ENCODE peak calls at places on chromosomes 16 and 17, in six cellular contexts. A is H1, S is A549, M is WTC11, B is K562, J is HepG2. P is an unnamed sample.

GRCh38 chr16:53071748-53072301 is 17.0 kb downstream of the CHD9 start:
- DNase-seq in A (no peak), S (no peak), M (no peak), B (no peak), J (no peak), P (peak)

GRCh38 chr17:49928826-49929475 is 40.0 kb upstream of the DLX4 start:
- DNase-seq in A (no peak), S (peak), M (no peak), B (no peak), J (peak), P (no peak)

GRCh38 chr17:15893333-15894024 is 51.5 kb upstream of the ADORA2B start:
- DNase-seq in A (no peak), S (peak), M (no peak), B (no peak), J (no peak), P (peak)

GRCh38 chr16:2004795-2005517 is 4.7 kb downstream of the ZNF598 start:
- DNase-seq in A (no peak), S (no peak), M (no peak), B (no peak), J (no peak), P (no peak)

GRCh38 chr17:80005360-80006338 is 30.0 kb downstream of the TBC1D16 start:
- DNase-seq in A (peak), S (peak), M (peak), B (peak), J (peak), P (peak)

GRCh38 chr17:72336026-72336803 is 215.4 kb downstream of the SOX9 start:
- DNase-seq in A (peak), S (no peak), M (peak), B (no peak), J (no peak), P (no peak)

GRCh38 chr16:50244504-50245416 is 21.6 kb upstream of the ADCY7 start:
- DNase-seq in A (peak), S (no peak), M (peak), B (peak), J (no peak), P (no peak)

GRCh38 chr16:14194706-14195105 is 123.6 kb downstream of the MRTFB start:
- DNase-seq in A (no peak), S (no peak), M (no peak), B (no peak), J (no peak), P (no peak)

GRCh38 chr17:75785016-75785769 is 587 bp downstream of the UNK start:
- DNase-seq in A (peak), S (no peak), M (peak), B (peak), J (peak), P (no peak)

GRCh38 chr16:2532494-2533141 is 1.4 kb upstream of the CEMP1 start:
- DNase-seq in A (peak), S (no peak), M (peak), B (peak), J (peak), P (peak)

GRCh38 chr16:10153993-10154788 is 28.0 kb downstream of the GRIN2A start:
- DNase-seq in A (no peak), S (no peak), M (no peak), B (no peak), J (no peak), P (no peak)

GRCh38 chr17:27565874-27566672 is 64.9 kb upstream of the LGALS9 start:
- DNase-seq in A (no peak), S (no peak), M (no peak), B (no peak), J (no peak), P (peak)
- TF ChIP-seq JUN in A (no peak), S (no peak), M (no peak), B (no peak), J (no peak), P (no peak)

GRCh38 chr17:33686171-33686570 is 393.1 kb upstream of the ASIC2 start:
- DNase-seq in A (peak), S (peak), M (peak), B (peak), J (no peak), P (no peak)
- TF ChIP-seq JUN in A (no peak), S (no peak), M (no peak), B (no peak), J (no peak), P (no peak)

DNA sequence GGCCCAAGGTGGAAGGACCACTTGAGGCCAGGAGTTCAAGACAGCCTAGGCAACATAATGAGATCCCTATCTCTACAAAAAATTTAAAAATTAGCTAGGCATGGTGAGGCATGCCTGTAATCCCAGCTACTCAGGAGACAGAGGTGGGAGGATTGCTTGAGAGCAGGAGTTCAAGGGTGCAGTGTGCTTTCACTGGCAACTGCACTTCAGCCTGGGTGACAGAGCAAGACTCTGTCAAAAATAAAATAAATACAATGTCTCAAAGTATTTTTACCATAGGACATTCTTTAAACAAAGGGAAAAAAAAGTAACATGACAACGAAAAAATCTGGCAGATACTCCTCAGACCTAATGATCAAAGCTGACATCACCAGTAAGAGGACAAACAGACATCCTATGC is 72.6 kb downstream of the FBXL20 start:
- DNase-seq in A (no peak), S (no peak), M (no peak), B (no peak), J (no peak), P (no peak)
- TF ChIP-seq JUN in A (no peak), S (no peak), M (no peak), B (no peak), J (no peak), P (no peak)

GRCh38 chr16:8867483-8868271 is 1.1 kb downstream of the CARHSP1 start:
- DNase-seq in A (no peak), S (no peak), M (no peak), B (no peak), J (no peak), P (peak)

GRCh38 chr16:8864480-8864879 is 4.3 kb downstream of the CARHSP1 start:
- DNase-seq in A (no peak), S (no peak), M (no peak), B (no peak), J (no peak), P (no peak)

GRCh38 chr16:8866884-8867482 is 1.8 kb downstream of the CARHSP1 start:
- DNase-seq in A (no peak), S (no peak), M (no peak), B (no peak), J (no peak), P (peak)

GRCh38 chr16:8865145-8865882 is 3.5 kb downstream of the CARHSP1 start:
- DNase-seq in A (no peak), S (no peak), M (no peak), B (no peak), J (no peak), P (no peak)

DNA sequence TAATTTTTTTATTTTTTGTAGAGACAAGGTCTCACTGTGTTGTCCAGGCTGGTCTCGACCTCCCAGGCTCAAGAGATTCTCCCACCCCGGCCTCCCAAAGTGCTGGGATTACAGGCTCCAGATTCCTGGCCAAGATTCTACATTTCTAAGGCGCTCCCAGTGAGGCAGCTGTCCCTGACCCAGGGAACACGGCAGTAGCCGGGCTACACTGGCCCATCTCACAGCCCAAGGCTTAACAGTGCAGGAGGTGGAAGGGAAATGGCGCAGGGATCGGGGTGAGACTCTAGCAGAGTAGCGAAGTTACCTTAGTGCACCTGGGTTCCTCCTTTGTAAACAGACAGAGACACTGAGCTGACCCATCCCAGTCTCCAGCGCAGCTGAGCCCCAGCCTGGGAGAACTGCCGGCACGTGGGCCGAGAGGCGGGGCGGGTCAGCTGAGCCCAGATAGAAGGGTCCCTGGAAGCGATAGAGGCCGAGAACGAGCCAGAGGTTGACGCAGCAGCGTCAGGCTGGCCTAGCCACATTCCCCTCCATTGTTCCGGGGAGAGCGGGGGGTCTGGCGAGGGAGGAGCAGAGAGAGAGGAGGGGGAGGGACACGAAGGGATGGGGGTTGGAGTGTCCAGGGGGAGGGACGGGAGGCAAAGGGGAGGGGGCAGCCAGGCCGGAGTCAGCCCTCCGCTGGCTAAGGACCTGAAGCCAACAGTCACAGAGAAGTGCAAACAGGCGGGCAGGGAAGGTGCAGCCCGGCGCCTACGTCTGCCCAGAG is 2.5 kb downstream of the CARHSP1 start:
- DNase-seq in A (peak), S (no peak), M (peak), B (peak), J (peak), P (no peak)
- TF ChIP-seq JUN in A (no peak), S (no peak), M (no peak), B (no peak), J (no peak), P (no peak)

GRCh38 chr17:4176803-4177472 is 33.9 kb downstream of the CYB5D2 start:
- DNase-seq in A (no peak), S (no peak), M (no peak), B (no peak), J (no peak), P (no peak)

GRCh38 chr17:4174556-4174955 is 31.6 kb downstream of the CYB5D2 start:
- DNase-seq in A (no peak), S (no peak), M (no peak), B (no peak), J (no peak), P (no peak)

GRCh38 chr17:4177732-4178131 is 34.7 kb downstream of the CYB5D2 start:
- DNase-seq in A (no peak), S (no peak), M (no peak), B (no peak), J (no peak), P (no peak)

GRCh38 chr17:4173771-4174170 is 30.8 kb downstream of the CYB5D2 start:
- DNase-seq in A (no peak), S (no peak), M (no peak), B (no peak), J (no peak), P (no peak)

GRCh38 chr17:4175921-4176802 is 33.2 kb downstream of the CYB5D2 start:
- DNase-seq in A (no peak), S (no peak), M (no peak), B (no peak), J (no peak), P (no peak)
- TF ChIP-seq JUN in A (no peak), S (no peak), M (no peak), B (no peak), J (no peak), P (no peak)

GRCh38 chr17:28365487-28365886 is 488 bp upstream of the SEBOX start:
- DNase-seq in A (no peak), S (no peak), M (no peak), B (no peak), J (no peak), P (no peak)
- TF ChIP-seq JUN in A (no peak), S (no peak), M (no peak), B (no peak), J (no peak), P (no peak)

DNA sequence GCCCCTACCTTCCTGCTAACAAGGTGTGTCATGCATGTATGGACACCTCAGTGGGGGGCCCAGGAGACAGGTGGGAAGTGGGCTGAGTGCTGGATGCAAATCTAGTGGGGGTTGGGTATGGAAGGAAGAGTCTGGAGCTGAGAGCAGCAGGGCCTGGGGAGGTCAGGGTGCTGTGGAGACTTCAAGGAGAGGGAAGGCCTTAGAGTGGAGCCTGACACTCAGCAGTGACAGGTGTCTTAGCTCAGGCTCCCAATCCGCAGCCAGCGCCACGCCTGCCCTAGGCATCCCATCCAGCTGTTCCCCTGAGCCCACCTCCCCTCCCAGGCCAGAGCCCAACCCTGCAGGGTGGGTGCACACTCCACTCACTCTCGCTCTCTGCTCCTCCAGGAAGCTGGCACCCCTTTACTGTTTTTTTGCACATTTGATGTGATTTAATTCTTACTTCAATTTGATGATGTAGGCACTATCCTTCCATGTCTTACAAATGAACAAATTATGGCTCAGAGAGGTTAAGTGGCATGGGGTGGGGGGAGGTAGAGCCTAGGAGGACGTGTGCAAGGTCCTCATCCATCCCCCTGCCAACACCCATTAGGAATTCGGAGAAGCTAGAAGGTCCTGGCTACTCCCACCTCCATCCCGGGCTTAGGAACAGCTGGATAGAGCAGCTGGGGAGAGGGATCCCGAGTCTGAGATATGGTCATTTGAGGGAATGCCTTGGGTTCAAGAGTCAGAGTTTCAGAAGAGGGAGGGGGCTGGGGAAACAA is 2.2 kb downstream of the FAM171A2 start:
- DNase-seq in A (no peak), S (no peak), M (no peak), B (no peak), J (no peak), P (no peak)
- TF ChIP-seq JUN in A (no peak), S (no peak), M (no peak), B (no peak), J (no peak), P (no peak)

DNA sequence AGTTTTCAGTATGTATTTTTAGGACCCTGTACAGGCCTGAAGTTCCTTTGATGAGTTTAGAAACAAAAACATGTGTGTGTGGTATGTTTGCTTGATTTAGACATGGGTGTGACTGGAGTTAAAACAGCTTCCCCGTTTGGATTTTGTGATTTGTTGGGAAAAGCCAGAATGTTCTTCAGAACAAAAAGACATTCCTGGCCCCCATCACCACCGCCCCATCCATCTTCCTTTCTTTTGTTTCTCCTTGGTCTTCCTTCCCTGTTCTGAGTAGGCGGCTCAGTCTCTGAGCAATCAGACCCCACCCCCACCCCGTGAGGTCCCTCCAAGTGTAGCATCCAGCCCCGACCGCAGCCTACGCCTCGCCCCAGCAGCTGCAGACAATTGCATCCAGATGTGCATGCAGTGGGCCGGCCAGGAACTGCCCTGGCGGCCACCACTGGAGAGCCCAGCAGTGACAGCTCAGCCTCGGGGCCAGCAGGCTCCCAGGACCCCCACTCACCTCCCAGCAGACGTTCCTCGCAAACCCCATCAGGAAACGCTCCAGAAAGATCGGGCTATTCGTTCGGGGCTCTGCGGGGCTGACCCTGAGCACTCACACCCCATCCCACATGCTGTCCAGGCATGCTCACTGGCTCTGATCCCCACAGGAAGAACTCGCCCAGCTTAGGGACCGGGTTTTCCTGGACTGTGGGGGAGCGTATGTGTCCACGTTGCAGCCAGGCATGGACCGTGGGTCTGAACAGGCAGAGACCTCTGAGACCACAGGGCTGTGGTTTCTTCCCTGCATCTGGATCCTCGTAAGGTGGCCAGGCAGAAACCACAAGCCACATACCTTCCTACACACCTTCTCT is 99.8 kb upstream of the CDH5 start:
- DNase-seq in A (no peak), S (no peak), M (no peak), B (no peak), J (no peak), P (no peak)
- TF ChIP-seq JUN in A (no peak), S (no peak), M (no peak), B (no peak), J (no peak), P (no peak)

GRCh38 chr17:57946798-57947358 is 8.3 kb downstream of the CUEDC1 start:
- DNase-seq in A (no peak), S (peak), M (no peak), B (no peak), J (peak), P (peak)
- TF ChIP-seq JUN in A (no peak), S (peak), M (no peak), B (no peak), J (no peak), P (no peak)